ENCODE peak calls at places on chromosomes 6 and 20, in eight cellular contexts. One of them, this sample, is unnamed.

GRCh38 chr6:147169529-147169928 is 34.7 kb upstream of the STXBP5 start:
- DNase-seq in tibial nerve: no peak
- DNase-seq in suprapubic skin: no peak
- DNase-seq in fibroblast of lung: no peak
- DNase-seq in heart right ventricle: no peak
- DNase-seq in breast epithelium: no peak
- DNase-seq in CD8-positive, alpha-beta memory T cell: no peak
- DNase-seq in HCT116: no peak
- DNase-seq in this sample: no peak

GRCh38 chr6:161356167-161356844 is 82.4 kb upstream of the AGPAT4 start:
- DNase-seq in suprapubic skin: no peak
- DNase-seq in heart right ventricle: no peak
- DNase-seq in tibial nerve: no peak
- DNase-seq in CD8-positive, alpha-beta memory T cell: no peak
- DNase-seq in fibroblast of lung: no peak
- DNase-seq in breast epithelium: no peak
- DNase-seq in HCT116: no peak
- DNase-seq in this sample: no peak

GRCh38 chr20:17928633-17929311 is 39.8 kb downstream of the SNX5 start:
- DNase-seq in breast epithelium: no peak
- DNase-seq in suprapubic skin: no peak
- DNase-seq in tibial nerve: no peak
- DNase-seq in CD8-positive, alpha-beta memory T cell: no peak
- DNase-seq in HCT116: no peak
- DNase-seq in heart right ventricle: no peak
- DNase-seq in fibroblast of lung: no peak
- DNase-seq in this sample: no peak

GRCh38 chr6:170117111-170117972 is 173.5 kb downstream of the DLL1 start:
- DNase-seq in tibial nerve: no peak
- DNase-seq in breast epithelium: no peak
- DNase-seq in fibroblast of lung: no peak
- DNase-seq in CD8-positive, alpha-beta memory T cell: no peak
- DNase-seq in suprapubic skin: peak; percentile 49
- DNase-seq in heart right ventricle: peak; percentile 3
- DNase-seq in HCT116: no peak
- DNase-seq in this sample: no peak

GRCh38 chr20:50788868-50789125 is 6.1 kb upstream of the BCAS4 start:
- DNase-seq in fibroblast of lung: no peak
- DNase-seq in heart right ventricle: no peak
- DNase-seq in suprapubic skin: no peak
- DNase-seq in tibial nerve: no peak
- DNase-seq in CD8-positive, alpha-beta memory T cell: no peak
- DNase-seq in breast epithelium: no peak
- DNase-seq in HCT116: no peak
- DNase-seq in this sample: no peak

GRCh38 chr6:24919404-24919892 is 16.3 kb downstream of the RIPOR2 start:
- DNase-seq in fibroblast of lung: no peak
- DNase-seq in suprapubic skin: no peak
- DNase-seq in HCT116: no peak
- DNase-seq in CD8-positive, alpha-beta memory T cell: no peak
- DNase-seq in breast epithelium: no peak
- DNase-seq in tibial nerve: no peak
- DNase-seq in heart right ventricle: no peak
- DNase-seq in this sample: no peak

GRCh38 chr6:30826961-30827342 is 57.4 kb upstream of the DDR1 start:
- DNase-seq in heart right ventricle: no peak
- DNase-seq in suprapubic skin: no peak
- DNase-seq in tibial nerve: no peak
- DNase-seq in HCT116: no peak
- DNase-seq in fibroblast of lung: peak; percentile 43
- DNase-seq in CD8-positive, alpha-beta memory T cell: no peak
- DNase-seq in breast epithelium: no peak
- DNase-seq in this sample: no peak

GRCh38 chr20:49583343-49583668 is 15.4 kb upstream of the PTGIS start:
- DNase-seq in heart right ventricle: no peak
- DNase-seq in HCT116: no peak
- DNase-seq in fibroblast of lung: no peak
- DNase-seq in CD8-positive, alpha-beta memory T cell: no peak
- DNase-seq in suprapubic skin: no peak
- DNase-seq in tibial nerve: no peak
- DNase-seq in breast epithelium: no peak
- DNase-seq in this sample: no peak

GRCh38 chr6:138999949-139000725 is 12.1 kb upstream of the REPS1 start:
- DNase-seq in HCT116: no peak
- DNase-seq in tibial nerve: no peak
- DNase-seq in breast epithelium: no peak
- DNase-seq in CD8-positive, alpha-beta memory T cell: no peak
- DNase-seq in suprapubic skin: no peak
- DNase-seq in heart right ventricle: no peak
- DNase-seq in fibroblast of lung: no peak
- DNase-seq in this sample: no peak

GRCh38 chr20:33789109-33789857 is 21.9 kb upstream of the CHMP4B start:
- DNase-seq in heart right ventricle: peak; percentile 57
- DNase-seq in HCT116: peak; percentile 98
- DNase-seq in tibial nerve: no peak
- DNase-seq in fibroblast of lung: peak; percentile 98
- DNase-seq in breast epithelium: peak; percentile 87
- DNase-seq in suprapubic skin: no peak
- DNase-seq in CD8-positive, alpha-beta memory T cell: no peak
- DNase-seq in this sample: no peak

GRCh38 chr6:158086706-158087518 is 81.2 kb downstream of the SERAC1 start:
- DNase-seq in heart right ventricle: peak; percentile 39
- DNase-seq in suprapubic skin: no peak
- DNase-seq in fibroblast of lung: no peak
- DNase-seq in breast epithelium: no peak
- DNase-seq in HCT116: no peak
- DNase-seq in tibial nerve: no peak
- DNase-seq in CD8-positive, alpha-beta memory T cell: no peak
- DNase-seq in this sample: no peak

GRCh38 chr6:63904844-63905243 is 269.2 kb downstream of the PHF3 start:
- DNase-seq in heart right ventricle: no peak
- DNase-seq in tibial nerve: no peak
- DNase-seq in suprapubic skin: no peak
- DNase-seq in HCT116: no peak
- DNase-seq in fibroblast of lung: peak; percentile 80
- DNase-seq in CD8-positive, alpha-beta memory T cell: no peak
- DNase-seq in breast epithelium: no peak
- DNase-seq in this sample: no peak

GRCh38 chr6:109095036-109095820 is at the start of gene CEP57L1:
- DNase-seq in heart right ventricle: peak; percentile 98
- DNase-seq in HCT116: peak; percentile 94
- DNase-seq in CD8-positive, alpha-beta memory T cell: peak; percentile 96
- DNase-seq in breast epithelium: peak; percentile 93
- DNase-seq in suprapubic skin: peak; percentile 97
- DNase-seq in tibial nerve: peak; percentile 92
- DNase-seq in fibroblast of lung: peak; percentile 96
- DNase-seq in this sample: peak; percentile 98

DNA sequence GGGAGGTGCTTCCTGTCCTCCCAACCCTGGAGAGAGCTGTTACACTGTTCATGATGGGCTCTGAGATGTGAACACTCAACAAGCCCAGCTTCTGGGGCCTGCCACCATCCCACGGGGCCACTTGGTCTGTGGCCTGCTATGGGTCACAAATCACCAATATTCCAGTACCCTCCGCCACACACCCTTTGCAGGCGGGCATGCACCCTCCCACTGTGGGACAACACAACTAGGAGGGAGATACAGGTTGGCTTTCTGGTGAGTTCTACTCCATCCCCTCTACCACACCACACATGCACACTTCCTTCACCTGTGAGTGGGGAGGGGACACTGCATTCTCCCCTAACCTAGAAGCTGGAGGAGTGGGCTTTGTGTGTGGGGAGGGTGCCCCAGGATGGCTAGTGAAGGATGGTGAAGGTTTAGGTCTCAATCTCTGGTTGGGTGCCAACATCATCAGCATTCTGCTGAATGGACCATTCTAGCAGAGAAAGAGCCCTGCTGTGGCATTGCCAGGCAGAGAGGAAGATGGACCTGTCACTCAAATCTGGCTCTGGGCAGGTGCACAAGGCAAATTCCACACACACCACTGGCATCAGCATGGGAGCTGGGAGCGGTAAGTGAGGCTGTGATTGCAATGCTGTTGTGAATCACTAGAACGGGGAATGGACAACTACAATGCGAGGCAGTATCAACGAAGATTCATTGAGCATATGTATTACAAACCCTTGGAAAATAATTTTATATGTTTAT is 175.1 kb downstream of the THBS2 start:
- DNase-seq in CD8-positive, alpha-beta memory T cell: no peak
- DNase-seq in HCT116: no peak
- DNase-seq in suprapubic skin: no peak
- DNase-seq in fibroblast of lung: no peak
- DNase-seq in tibial nerve: no peak
- DNase-seq in breast epithelium: no peak
- DNase-seq in heart right ventricle: no peak
- DNase-seq in this sample: no peak
- H3K4me3 ChIP-seq in CD8-positive, alpha-beta memory T cell: no peak overlapping the region
- H3K4me3 ChIP-seq in HCT116: no peak overlapping the region
- H3K4me3 ChIP-seq in suprapubic skin: no peak overlapping the region
- H3K4me3 ChIP-seq in fibroblast of lung: no peak overlapping the region
- H3K4me3 ChIP-seq in tibial nerve: no peak overlapping the region
- H3K4me3 ChIP-seq in breast epithelium: no peak overlapping the region
- H3K4me3 ChIP-seq in heart right ventricle: no peak overlapping the region
- H3K4me3 ChIP-seq in this sample: no peak overlapping the region

DNA sequence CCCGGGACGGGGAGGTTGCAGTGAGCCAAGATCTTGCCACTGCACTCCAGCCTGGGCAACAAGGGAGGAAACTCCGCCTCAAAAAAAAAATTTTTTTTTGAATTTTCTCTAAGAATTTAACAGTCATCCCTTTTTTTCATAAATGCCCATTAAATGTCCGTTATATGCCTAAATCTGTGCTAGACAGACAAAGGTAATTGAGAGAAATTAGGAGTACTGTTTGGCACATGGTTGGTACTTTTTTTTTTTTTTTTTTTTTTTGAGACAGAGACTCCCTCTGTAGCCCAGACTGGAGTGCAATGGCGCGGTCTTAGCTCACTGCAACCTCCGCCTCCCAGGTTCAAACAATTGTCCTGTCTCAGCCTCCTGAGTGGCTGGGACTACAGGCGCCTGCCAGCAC is 1.7 kb downstream of the PCMT1 start:
- DNase-seq in breast epithelium: no peak
- DNase-seq in suprapubic skin: no peak
- DNase-seq in HCT116: no peak
- DNase-seq in fibroblast of lung: no peak
- DNase-seq in CD8-positive, alpha-beta memory T cell: no peak
- DNase-seq in heart right ventricle: no peak
- DNase-seq in tibial nerve: no peak
- DNase-seq in this sample: no peak
- H3K4me1 ChIP-seq in breast epithelium: peaks cover 3% of the 10 kb centered on the region
- H3K4me1 ChIP-seq in suprapubic skin: peaks cover 32% of the 10 kb centered on the region
- H3K4me1 ChIP-seq in HCT116: peaks cover 24% of the 10 kb centered on the region
- H3K4me1 ChIP-seq in fibroblast of lung: peaks cover 3% of the 10 kb centered on the region
- H3K4me1 ChIP-seq in CD8-positive, alpha-beta memory T cell: peaks cover 25% of the 10 kb centered on the region
- H3K4me1 ChIP-seq in heart right ventricle: peaks cover 45% of the 10 kb centered on the region
- H3K4me1 ChIP-seq in tibial nerve: peaks cover 60% of the 10 kb centered on the region
- H3K4me1 ChIP-seq in this sample: peaks cover 14% of the 10 kb centered on the region

GRCh38 chr20:31860431-31861345 is 9.6 kb downstream of the DUSP15 start:
- DNase-seq in HCT116: no peak
- DNase-seq in tibial nerve: no peak
- DNase-seq in heart right ventricle: no peak
- DNase-seq in breast epithelium: no peak
- DNase-seq in fibroblast of lung: no peak
- DNase-seq in CD8-positive, alpha-beta memory T cell: no peak
- DNase-seq in suprapubic skin: no peak
- DNase-seq in this sample: no peak

GRCh38 chr20:31856516-31856915 is 11.1 kb upstream of the FOXS1 start:
- DNase-seq in tibial nerve: no peak
- DNase-seq in fibroblast of lung: no peak
- DNase-seq in HCT116: no peak
- DNase-seq in heart right ventricle: no peak
- DNase-seq in suprapubic skin: peak; percentile 20
- DNase-seq in breast epithelium: no peak
- DNase-seq in CD8-positive, alpha-beta memory T cell: no peak
- DNase-seq in this sample: no peak

GRCh38 chr20:31859266-31859997 is 10.9 kb downstream of the DUSP15 start:
- DNase-seq in HCT116: no peak
- DNase-seq in breast epithelium: no peak
- DNase-seq in suprapubic skin: peak; percentile 42
- DNase-seq in tibial nerve: no peak
- DNase-seq in heart right ventricle: no peak
- DNase-seq in CD8-positive, alpha-beta memory T cell: no peak
- DNase-seq in fibroblast of lung: no peak
- DNase-seq in this sample: peak; percentile 46

GRCh38 chr20:31859998-31860380 is 10.3 kb downstream of the DUSP15 start:
- DNase-seq in breast epithelium: no peak
- DNase-seq in CD8-positive, alpha-beta memory T cell: no peak
- DNase-seq in fibroblast of lung: no peak
- DNase-seq in heart right ventricle: no peak
- DNase-seq in suprapubic skin: no peak
- DNase-seq in HCT116: no peak
- DNase-seq in tibial nerve: no peak
- DNase-seq in this sample: no peak

DNA sequence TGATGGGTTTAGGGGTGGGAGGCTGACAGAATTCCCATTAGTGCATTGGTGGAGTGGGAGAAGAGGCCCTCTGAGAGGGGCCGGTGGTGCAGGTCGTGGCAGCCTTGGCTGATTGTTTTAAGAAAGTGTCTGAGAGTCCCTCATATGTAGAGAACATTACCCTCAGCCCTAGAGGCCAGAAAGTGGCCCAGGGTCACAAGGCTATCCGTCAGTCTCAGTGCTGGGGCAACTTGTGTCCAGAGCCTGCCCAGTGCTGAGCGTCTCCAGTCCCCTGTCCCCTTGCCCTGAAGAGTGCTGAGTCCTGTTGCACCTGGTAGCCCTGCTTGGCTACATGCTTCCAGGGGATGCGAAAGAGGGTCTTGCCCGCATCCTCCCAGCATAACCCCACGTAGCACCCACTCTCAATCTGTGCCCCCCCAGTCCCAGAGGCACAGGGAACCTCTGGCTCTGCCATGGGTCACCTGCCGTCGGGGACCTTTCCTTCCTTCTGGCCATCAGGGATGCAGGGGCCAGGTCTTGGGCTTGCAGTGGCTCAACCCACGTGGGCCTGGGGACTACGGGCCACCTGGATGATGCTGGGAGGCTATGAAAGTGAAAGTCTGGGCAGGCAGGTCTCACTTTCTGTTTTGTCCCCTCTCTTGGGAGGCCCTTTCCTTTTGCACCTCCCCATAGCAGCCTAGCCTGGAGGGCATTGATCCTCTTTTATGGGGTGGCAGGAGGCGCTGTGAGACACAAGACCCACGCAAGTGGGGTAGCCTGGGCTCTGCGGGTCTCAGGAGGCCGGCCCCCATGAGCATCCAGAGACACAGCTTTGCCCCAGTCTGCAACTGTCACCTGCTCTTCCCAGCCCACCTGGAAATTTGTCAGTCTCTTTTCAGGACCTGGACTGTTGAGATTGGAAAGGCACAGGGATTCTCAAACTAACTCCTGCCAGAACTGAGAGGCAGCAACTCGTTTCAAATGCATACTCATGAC is 12.2 kb downstream of the DUSP15 start:
- DNase-seq in heart right ventricle: no peak
- DNase-seq in suprapubic skin: peak; percentile 41
- DNase-seq in fibroblast of lung: no peak
- DNase-seq in HCT116: no peak
- DNase-seq in CD8-positive, alpha-beta memory T cell: no peak
- DNase-seq in tibial nerve: no peak
- DNase-seq in breast epithelium: no peak
- DNase-seq in this sample: peak; percentile 34
- H3K27me3 ChIP-seq in heart right ventricle: peaks cover 23% of the 10 kb centered on the region
- H3K27me3 ChIP-seq in suprapubic skin: peaks cover 20% of the 10 kb centered on the region
- H3K27me3 ChIP-seq in fibroblast of lung: peaks cover 60% of the 10 kb centered on the region
- H3K27me3 ChIP-seq in HCT116: no peaks in the 10 kb centered on the region
- H3K27me3 ChIP-seq in CD8-positive, alpha-beta memory T cell: peaks cover 16% of the 10 kb centered on the region
- H3K27me3 ChIP-seq in tibial nerve: no peaks in the 10 kb centered on the region
- H3K27me3 ChIP-seq in breast epithelium: no peaks in the 10 kb centered on the region
- H3K27me3 ChIP-seq in this sample: no peaks in the 10 kb centered on the region

GRCh38 chr6:166201878-166202277 is 34.2 kb upstream of the TBXT start:
- DNase-seq in tibial nerve: no peak
- DNase-seq in suprapubic skin: no peak
- DNase-seq in breast epithelium: no peak
- DNase-seq in fibroblast of lung: no peak
- DNase-seq in CD8-positive, alpha-beta memory T cell: no peak
- DNase-seq in heart right ventricle: no peak
- DNase-seq in HCT116: no peak
- DNase-seq in this sample: no peak
- H3K4me3 ChIP-seq in tibial nerve: no peak overlapping the region
- H3K4me3 ChIP-seq in suprapubic skin: no peak overlapping the region
- H3K4me3 ChIP-seq in breast epithelium: no peak overlapping the region
- H3K4me3 ChIP-seq in fibroblast of lung: no peak overlapping the region
- H3K4me3 ChIP-seq in CD8-positive, alpha-beta memory T cell: no peak overlapping the region
- H3K4me3 ChIP-seq in heart right ventricle: no peak overlapping the region
- H3K4me3 ChIP-seq in HCT116: no peak overlapping the region
- H3K4me3 ChIP-seq in this sample: no peak overlapping the region

This sample was measured in ascending aorta.